ENCODE peak calls at places on chromosomes 6 and 20, in five cellular contexts. R is naive thymus-derived CD4-positive, alpha-beta T cell; U is CD4-positive, CD25-positive, alpha-beta regulatory T cell; X is left ventricle myocardium inferior; M is keratinocyte. S is an unnamed sample. For H3K4me1 and H3K27me3, the result is how much of the 10 kb centered on the place peaks cover.

GRCh38 chr20:32247957-32248497 is 29.4 kb upstream of the KIF3B start:
- DNase-seq in U (no peak), X (no peak), M (no peak), R (no peak), S (no peak)

GRCh38 chr6:164169355-164169754 is 754.8 kb downstream of the QKI start:
- DNase-seq in U (no peak), X (no peak), R (no peak), M (no peak), S (no peak)

GRCh38 chr6:91782789-91783188 is 1195.9 kb upstream of the MAP3K7 start:
- DNase-seq in R (no peak), U (no peak), M (no peak), X (no peak), S (no peak)

GRCh38 chr20:24045621-24046020 is 57.0 kb upstream of the GGTLC1 start:
- DNase-seq in U (peak), R (no peak), X (no peak), M (no peak), S (no peak)

GRCh38 chr6:54014440-54014839 is 96.8 kb upstream of the MLIP start:
- DNase-seq in M (no peak), U (no peak), R (no peak), X (no peak), S (no peak)

GRCh38 chr6:138570716-138571020 is 71.4 kb upstream of the NHSL1 start:
- DNase-seq in U (no peak), R (no peak), X (no peak), M (no peak), S (no peak)

GRCh38 chr6:76885861-76886301 is 577.4 kb downstream of the HTR1B start:
- DNase-seq in M (no peak), X (no peak), R (no peak), U (no peak), S (no peak)

GRCh38 chr6:109121411-109121810 is 26.1 kb downstream of the CEP57L1 start:
- DNase-seq in U (no peak), M (no peak), X (no peak), R (no peak), S (no peak)

GRCh38 chr20:58374906-58375760 is 13.9 kb upstream of the VAPB start:
- DNase-seq in R (no peak), X (no peak), U (no peak), M (no peak), S (peak)

GRCh38 chr6:80174931-80175572 is 68.6 kb downstream of the BCKDHB start:
- DNase-seq in M (no peak), R (no peak), X (no peak), U (no peak), S (no peak)

GRCh38 chr20:20930500-20930899 is 175.7 kb downstream of the LINC00237 start:
- DNase-seq in R (no peak), U (no peak), M (no peak), X (no peak), S (no peak)

GRCh38 chr6:105929626-105930025 is 156.5 kb upstream of the PRDM1 start:
- DNase-seq in M (no peak), R (no peak), U (no peak), X (no peak), S (no peak)

GRCh38 chr6:52788478-52788877 is 15.1 kb downstream of the GSTA1 start:
- DNase-seq in X (no peak), U (peak), R (no peak), M (no peak), S (no peak)

GRCh38 chr6:110419028-110419739 is 3.8 kb upstream of the DDO start:
- DNase-seq in M (no peak), R (no peak), X (no peak), U (no peak), S (no peak)

GRCh38 chr6:13425971-13426931 is 61.1 kb downstream of the GFOD1 start:
- DNase-seq in R (no peak), M (no peak), X (no peak), U (no peak), S (peak)
- H3K4me1 ChIP-seq in R (under half), M (under half), X (half or more), U (under half), S (under half)

DNA sequence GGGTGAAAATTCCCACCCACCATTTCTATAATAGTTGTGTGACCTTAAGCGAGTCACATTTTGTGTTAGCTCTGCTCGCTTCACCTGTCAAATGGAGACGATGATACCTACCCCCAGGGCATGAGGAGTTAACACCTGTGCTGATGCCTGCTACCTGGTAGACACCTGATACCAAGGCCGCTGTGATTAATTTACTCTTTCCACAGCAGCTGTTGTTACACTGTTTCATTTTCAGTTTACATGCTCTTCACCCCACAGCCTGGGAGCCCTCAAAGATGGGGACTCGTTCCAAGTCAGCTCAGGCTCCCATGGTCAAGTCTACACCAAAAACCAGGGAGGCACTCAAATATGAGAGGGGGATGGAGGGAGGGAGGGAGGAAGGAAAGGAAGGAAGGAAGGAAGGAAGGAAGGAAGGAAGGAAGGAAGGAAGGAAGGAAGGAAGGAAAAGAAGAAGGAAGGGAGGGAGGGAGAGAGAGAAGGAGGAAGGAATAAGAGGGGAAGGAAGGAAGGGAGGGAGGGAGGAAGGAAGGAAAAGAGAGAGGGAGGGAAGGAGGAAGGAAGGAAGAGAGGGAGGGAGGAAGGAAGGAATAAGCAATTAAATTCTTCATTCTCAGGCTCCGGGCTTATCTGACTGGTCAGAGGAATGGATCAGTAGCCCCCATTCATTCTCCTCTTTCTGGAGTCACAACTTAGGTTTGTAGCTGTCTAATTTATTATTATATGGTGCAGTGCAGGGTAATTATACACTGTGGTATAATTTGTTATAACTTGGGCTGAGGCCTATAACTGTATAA is 40.9 kb downstream of the PDYN start:
- DNase-seq in R (no peak), M (no peak), U (no peak), X (no peak), S (no peak)
- H3K27me3 ChIP-seq in R (under half), M (under half), U (under half), X (under half), S (under half)

GRCh38 chr6:159826968-159827647 is 27.0 kb downstream of the PNLDC1 start:
- DNase-seq in M (no peak), U (no peak), R (no peak), X (no peak), S (peak)

GRCh38 chr6:159828074-159828473 is 28.0 kb downstream of the PNLDC1 start:
- DNase-seq in M (no peak), U (no peak), X (no peak), R (no peak), S (peak)

GRCh38 chr6:159831373-159831679 is 31.2 kb downstream of the PNLDC1 start:
- DNase-seq in U (no peak), R (no peak), X (no peak), M (no peak), S (no peak)

GRCh38 chr6:159830481-159831372 is 30.7 kb downstream of the PNLDC1 start:
- DNase-seq in M (no peak), U (no peak), R (no peak), X (no peak), S (no peak)

DNA sequence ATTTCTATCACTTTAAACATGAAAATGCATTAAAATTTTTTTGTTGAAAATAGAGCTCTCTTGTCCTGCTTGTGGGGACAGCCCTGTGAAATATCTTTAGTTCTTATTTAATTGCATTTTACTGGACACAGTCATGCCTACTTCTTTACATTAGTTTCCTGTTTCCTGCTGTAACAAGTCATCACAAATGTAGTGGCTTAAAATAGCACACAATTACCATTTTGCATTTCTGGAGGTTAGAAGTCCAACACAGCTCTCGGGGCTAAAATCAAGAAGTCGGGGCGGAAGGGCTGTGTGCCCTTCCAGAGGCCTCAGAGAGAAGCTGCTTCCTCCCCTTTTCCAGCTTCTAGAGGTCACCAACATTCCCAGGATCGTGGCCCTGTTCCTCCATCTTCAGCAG is 29.4 kb downstream of the PNLDC1 start:
- DNase-seq in R (no peak), U (no peak), X (no peak), M (no peak), S (no peak)
- H3K4me3 ChIP-seq in R (no peak), U (no peak), X (no peak), M (no peak), S (no peak)

GRCh38 chr6:166954118-166954713 is 2.1 kb downstream of the RNASET2 start:
- DNase-seq in X (no peak), R (no peak), U (no peak), M (no peak), S (no peak)
- H3K4me1 ChIP-seq in X (under half), R (under half), U (half or more), M (under half), S (under half)

GRCh38 chr20:48331518-48332286 is 496.1 kb downstream of the PREX1 start:
- DNase-seq in X (no peak), U (no peak), R (no peak), M (no peak), S (no peak)
- H3K27me3 ChIP-seq in X (under half), U (under half), R (under half), M (under half), S (under half)

GRCh38 chr6:1135726-1136414 is 176.0 kb upstream of the FOXQ1 start:
- DNase-seq in M (no peak), R (no peak), X (no peak), U (no peak), S (no peak)
- H3K4me3 ChIP-seq in M (no peak), R (no peak), X (no peak), U (no peak), S (no peak)

GRCh38 chr6:142941018-142941417 is 4.0 kb downstream of the HIVEP2 start:
- DNase-seq in R (no peak), U (no peak), X (no peak), M (no peak), S (no peak)
- H3K4me1 ChIP-seq in R (half or more), U (half or more), X (under half), M (under half), S (under half)

GRCh38 chr6:42047220-42047590 is 3.1 kb upstream of the TAF8 start:
- DNase-seq in M (no peak), X (no peak), U (no peak), R (no peak), S (no peak)
- H3K27me3 ChIP-seq in M (under half), X (under half), U (under half), R (under half), S (under half)

GRCh38 chr20:42483694-42484303 is 705.9 kb downstream of the PTPRT start:
- DNase-seq in U (no peak), R (no peak), X (no peak), M (no peak), S (peak)

GRCh38 chr20:42485566-42485965 is 704.1 kb downstream of the PTPRT start:
- DNase-seq in X (no peak), R (no peak), M (no peak), U (no peak), S (no peak)

GRCh38 chr20:42482808-42483207 is 706.9 kb downstream of the PTPRT start:
- DNase-seq in U (no peak), R (no peak), M (no peak), X (no peak), S (no peak)

GRCh38 chr20:42484335-42484734 is 705.4 kb downstream of the PTPRT start:
- DNase-seq in U (no peak), X (no peak), M (no peak), R (no peak), S (no peak)

GRCh38 chr20:42484790-42485365 is 704.8 kb downstream of the PTPRT start:
- DNase-seq in X (no peak), R (no peak), M (no peak), U (no peak), S (peak)
- H3K4me3 ChIP-seq in X (no peak), R (no peak), M (no peak), U (no peak), S (no peak)

GRCh38 chr20:17678295-17678694 is 3.7 kb downstream of the RRBP1 start:
- DNase-seq in R (no peak), U (no peak), M (no peak), X (no peak), S (no peak)
- H3K4me1 ChIP-seq in R (under half), U (under half), M (under half), X (half or more), S (under half)